ENCODE peak calls at places on chromosomes 6 and 20, in ten cellular contexts. One of them, this sample, is unnamed.

GRCh38 chr20:47111576-47111975 is 216.9 kb downstream of the EYA2 start:
- DNase-seq in activated CD8-positive, alpha-beta memory T cell treated with anti-CD3 and anti-CD28 coated beads, Interleukin-2, amount 50 U/mL, for 48 hours: no peak
- DNase-seq in heart left ventricle: no peak
- DNase-seq in amniotic stem cell: no peak
- DNase-seq in epithelial cell of prostate: peak; percentile 39
- DNase-seq in NCI-H2081: no peak
- DNase-seq in nucleus accumbens: no peak
- DNase-seq in NAMALWA: no peak
- DNase-seq in activated T-helper 9 cell treated with anti-CD3 and anti-CD28 coated beads, Interleukin-2, amount 50 U/mL, for 16 hours: no peak
- DNase-seq in NCI-H187 treated with DMSO at 0.1 percent for 48 hours: no peak
- DNase-seq in this sample: no peak

GRCh38 chr20:62935968-62936585 is 1.9 kb upstream of the GID8 start:
- DNase-seq in activated CD8-positive, alpha-beta memory T cell treated with anti-CD3 and anti-CD28 coated beads, Interleukin-2, amount 50 U/mL, for 48 hours: no peak
- DNase-seq in amniotic stem cell: no peak
- DNase-seq in activated T-helper 9 cell treated with anti-CD3 and anti-CD28 coated beads, Interleukin-2, amount 50 U/mL, for 16 hours: no peak
- DNase-seq in NCI-H187 treated with DMSO at 0.1 percent for 48 hours: no peak
- DNase-seq in epithelial cell of prostate: no peak
- DNase-seq in heart left ventricle: no peak
- DNase-seq in NCI-H2081: no peak
- DNase-seq in NAMALWA: no peak
- DNase-seq in nucleus accumbens: no peak
- DNase-seq in this sample: no peak

GRCh38 chr6:16301511-16301910 is 63.1 kb downstream of the GMPR start:
- DNase-seq in NCI-H2081: no peak
- DNase-seq in NAMALWA: peak; percentile 33
- DNase-seq in activated T-helper 9 cell treated with anti-CD3 and anti-CD28 coated beads, Interleukin-2, amount 50 U/mL, for 16 hours: no peak
- DNase-seq in NCI-H187 treated with DMSO at 0.1 percent for 48 hours: no peak
- DNase-seq in epithelial cell of prostate: no peak
- DNase-seq in activated CD8-positive, alpha-beta memory T cell treated with anti-CD3 and anti-CD28 coated beads, Interleukin-2, amount 50 U/mL, for 48 hours: no peak
- DNase-seq in heart left ventricle: no peak
- DNase-seq in amniotic stem cell: no peak
- DNase-seq in nucleus accumbens: no peak
- DNase-seq in this sample: no peak

GRCh38 chr6:170444056-170444505 is 109.0 kb downstream of the PSMB1 start:
- DNase-seq in NCI-H187 treated with DMSO at 0.1 percent for 48 hours: no peak
- DNase-seq in heart left ventricle: no peak
- DNase-seq in amniotic stem cell: no peak
- DNase-seq in activated T-helper 9 cell treated with anti-CD3 and anti-CD28 coated beads, Interleukin-2, amount 50 U/mL, for 16 hours: no peak
- DNase-seq in NAMALWA: no peak
- DNase-seq in NCI-H2081: no peak
- DNase-seq in activated CD8-positive, alpha-beta memory T cell treated with anti-CD3 and anti-CD28 coated beads, Interleukin-2, amount 50 U/mL, for 48 hours: peak; percentile 46
- DNase-seq in epithelial cell of prostate: no peak
- DNase-seq in nucleus accumbens: no peak
- DNase-seq in this sample: no peak

GRCh38 chr6:148064406-148065134 is 278.1 kb upstream of the SASH1 start:
- DNase-seq in NCI-H2081: no peak
- DNase-seq in activated CD8-positive, alpha-beta memory T cell treated with anti-CD3 and anti-CD28 coated beads, Interleukin-2, amount 50 U/mL, for 48 hours: no peak
- DNase-seq in amniotic stem cell: peak; percentile 40
- DNase-seq in NAMALWA: no peak
- DNase-seq in NCI-H187 treated with DMSO at 0.1 percent for 48 hours: no peak
- DNase-seq in nucleus accumbens: no peak
- DNase-seq in activated T-helper 9 cell treated with anti-CD3 and anti-CD28 coated beads, Interleukin-2, amount 50 U/mL, for 16 hours: no peak
- DNase-seq in epithelial cell of prostate: peak; percentile 26
- DNase-seq in heart left ventricle: no peak
- DNase-seq in this sample: no peak

GRCh38 chr6:144036064-144036873 is 28.2 kb upstream of the PLAGL1 start:
- DNase-seq in NCI-H2081: no peak
- DNase-seq in NAMALWA: no peak
- DNase-seq in nucleus accumbens: no peak
- DNase-seq in heart left ventricle: no peak
- DNase-seq in activated CD8-positive, alpha-beta memory T cell treated with anti-CD3 and anti-CD28 coated beads, Interleukin-2, amount 50 U/mL, for 48 hours: no peak
- DNase-seq in amniotic stem cell: no peak
- DNase-seq in epithelial cell of prostate: no peak
- DNase-seq in NCI-H187 treated with DMSO at 0.1 percent for 48 hours: no peak
- DNase-seq in activated T-helper 9 cell treated with anti-CD3 and anti-CD28 coated beads, Interleukin-2, amount 50 U/mL, for 16 hours: no peak
- DNase-seq in this sample: peak; percentile 67

GRCh38 chr6:126302191-126302590 is 37.7 kb upstream of the CENPW start:
- DNase-seq in NAMALWA: no peak
- DNase-seq in amniotic stem cell: no peak
- DNase-seq in heart left ventricle: no peak
- DNase-seq in epithelial cell of prostate: peak; percentile 76
- DNase-seq in NCI-H187 treated with DMSO at 0.1 percent for 48 hours: no peak
- DNase-seq in nucleus accumbens: no peak
- DNase-seq in NCI-H2081: no peak
- DNase-seq in activated CD8-positive, alpha-beta memory T cell treated with anti-CD3 and anti-CD28 coated beads, Interleukin-2, amount 50 U/mL, for 48 hours: no peak
- DNase-seq in activated T-helper 9 cell treated with anti-CD3 and anti-CD28 coated beads, Interleukin-2, amount 50 U/mL, for 16 hours: no peak
- DNase-seq in this sample: no peak

GRCh38 chr6:73923899-73924485 is 228.0 kb downstream of the CD109 start:
- DNase-seq in NAMALWA: no peak
- DNase-seq in activated T-helper 9 cell treated with anti-CD3 and anti-CD28 coated beads, Interleukin-2, amount 50 U/mL, for 16 hours: no peak
- DNase-seq in amniotic stem cell: no peak
- DNase-seq in heart left ventricle: peak; percentile 49
- DNase-seq in NCI-H187 treated with DMSO at 0.1 percent for 48 hours: no peak
- DNase-seq in activated CD8-positive, alpha-beta memory T cell treated with anti-CD3 and anti-CD28 coated beads, Interleukin-2, amount 50 U/mL, for 48 hours: no peak
- DNase-seq in nucleus accumbens: no peak
- DNase-seq in NCI-H2081: no peak
- DNase-seq in epithelial cell of prostate: no peak
- DNase-seq in this sample: no peak

GRCh38 chr20:38924718-38925117 is 1.5 kb upstream of the FAM83D start:
- DNase-seq in NCI-H187 treated with DMSO at 0.1 percent for 48 hours: no peak
- DNase-seq in activated T-helper 9 cell treated with anti-CD3 and anti-CD28 coated beads, Interleukin-2, amount 50 U/mL, for 16 hours: no peak
- DNase-seq in activated CD8-positive, alpha-beta memory T cell treated with anti-CD3 and anti-CD28 coated beads, Interleukin-2, amount 50 U/mL, for 48 hours: no peak
- DNase-seq in NAMALWA: no peak
- DNase-seq in amniotic stem cell: no peak
- DNase-seq in epithelial cell of prostate: no peak
- DNase-seq in NCI-H2081: no peak
- DNase-seq in heart left ventricle: no peak
- DNase-seq in nucleus accumbens: no peak
- DNase-seq in this sample: no peak

GRCh38 chr6:135423649-135424128 is 73.9 kb downstream of the AHI1 start:
- DNase-seq in nucleus accumbens: no peak
- DNase-seq in NAMALWA: peak; percentile 80
- DNase-seq in activated T-helper 9 cell treated with anti-CD3 and anti-CD28 coated beads, Interleukin-2, amount 50 U/mL, for 16 hours: no peak
- DNase-seq in NCI-H2081: peak; percentile 1
- DNase-seq in epithelial cell of prostate: no peak
- DNase-seq in NCI-H187 treated with DMSO at 0.1 percent for 48 hours: no peak
- DNase-seq in heart left ventricle: no peak
- DNase-seq in amniotic stem cell: peak; percentile 12
- DNase-seq in activated CD8-positive, alpha-beta memory T cell treated with anti-CD3 and anti-CD28 coated beads, Interleukin-2, amount 50 U/mL, for 48 hours: no peak
- DNase-seq in this sample: peak; percentile 77

GRCh38 chr20:12970372-12970821 is 38.4 kb upstream of the SPTLC3 start:
- DNase-seq in activated CD8-positive, alpha-beta memory T cell treated with anti-CD3 and anti-CD28 coated beads, Interleukin-2, amount 50 U/mL, for 48 hours: no peak
- DNase-seq in epithelial cell of prostate: no peak
- DNase-seq in heart left ventricle: no peak
- DNase-seq in nucleus accumbens: no peak
- DNase-seq in amniotic stem cell: no peak
- DNase-seq in activated T-helper 9 cell treated with anti-CD3 and anti-CD28 coated beads, Interleukin-2, amount 50 U/mL, for 16 hours: no peak
- DNase-seq in NCI-H2081: peak; percentile 4
- DNase-seq in NCI-H187 treated with DMSO at 0.1 percent for 48 hours: no peak
- DNase-seq in NAMALWA: peak; percentile 45
- DNase-seq in this sample: peak; percentile 53

GRCh38 chr6:130872250-130873095 is 45.3 kb downstream of the SMLR1 start:
- DNase-seq in NCI-H187 treated with DMSO at 0.1 percent for 48 hours: no peak
- DNase-seq in nucleus accumbens: no peak
- DNase-seq in activated CD8-positive, alpha-beta memory T cell treated with anti-CD3 and anti-CD28 coated beads, Interleukin-2, amount 50 U/mL, for 48 hours: peak; percentile 89
- DNase-seq in amniotic stem cell: peak; percentile 18
- DNase-seq in epithelial cell of prostate: no peak
- DNase-seq in activated T-helper 9 cell treated with anti-CD3 and anti-CD28 coated beads, Interleukin-2, amount 50 U/mL, for 16 hours: peak; percentile 54
- DNase-seq in NAMALWA: peak; percentile 76
- DNase-seq in heart left ventricle: peak; percentile 60
- DNase-seq in NCI-H2081: peak; percentile 42
- DNase-seq in this sample: peak; percentile 63

GRCh38 chr20:5674176-5674660 is 76.0 kb upstream of the SHLD1 start:
- DNase-seq in NCI-H187 treated with DMSO at 0.1 percent for 48 hours: no peak
- DNase-seq in nucleus accumbens: no peak
- DNase-seq in activated CD8-positive, alpha-beta memory T cell treated with anti-CD3 and anti-CD28 coated beads, Interleukin-2, amount 50 U/mL, for 48 hours: no peak
- DNase-seq in NAMALWA: peak; percentile 86
- DNase-seq in amniotic stem cell: no peak
- DNase-seq in NCI-H2081: no peak
- DNase-seq in heart left ventricle: no peak
- DNase-seq in activated T-helper 9 cell treated with anti-CD3 and anti-CD28 coated beads, Interleukin-2, amount 50 U/mL, for 16 hours: no peak
- DNase-seq in epithelial cell of prostate: peak; percentile 93
- DNase-seq in this sample: peak; percentile 84

GRCh38 chr6:100663219-100663863 is 198.6 kb upstream of the SIM1 start:
- DNase-seq in heart left ventricle: no peak
- DNase-seq in activated CD8-positive, alpha-beta memory T cell treated with anti-CD3 and anti-CD28 coated beads, Interleukin-2, amount 50 U/mL, for 48 hours: no peak
- DNase-seq in activated T-helper 9 cell treated with anti-CD3 and anti-CD28 coated beads, Interleukin-2, amount 50 U/mL, for 16 hours: no peak
- DNase-seq in nucleus accumbens: no peak
- DNase-seq in NCI-H2081: no peak
- DNase-seq in epithelial cell of prostate: peak; percentile 57
- DNase-seq in NCI-H187 treated with DMSO at 0.1 percent for 48 hours: no peak
- DNase-seq in amniotic stem cell: peak; percentile 17
- DNase-seq in NAMALWA: no peak
- DNase-seq in this sample: no peak

GRCh38 chr6:29631860-29632731 is 887 bp downstream of the GABBR1 start:
- DNase-seq in epithelial cell of prostate: no peak
- DNase-seq in activated T-helper 9 cell treated with anti-CD3 and anti-CD28 coated beads, Interleukin-2, amount 50 U/mL, for 16 hours: peak; percentile 55
- DNase-seq in amniotic stem cell: no peak
- DNase-seq in NAMALWA: peak; percentile 79
- DNase-seq in activated CD8-positive, alpha-beta memory T cell treated with anti-CD3 and anti-CD28 coated beads, Interleukin-2, amount 50 U/mL, for 48 hours: peak; percentile 74
- DNase-seq in NCI-H2081: peak; percentile 71
- DNase-seq in NCI-H187 treated with DMSO at 0.1 percent for 48 hours: no peak
- DNase-seq in heart left ventricle: peak; percentile 69
- DNase-seq in nucleus accumbens: peak; percentile 40
- DNase-seq in this sample: peak; percentile 27

GRCh38 chr6:105483492-105483891 is 80.6 kb upstream of the PREP start:
- DNase-seq in heart left ventricle: no peak
- DNase-seq in NCI-H187 treated with DMSO at 0.1 percent for 48 hours: no peak
- DNase-seq in nucleus accumbens: no peak
- DNase-seq in activated CD8-positive, alpha-beta memory T cell treated with anti-CD3 and anti-CD28 coated beads, Interleukin-2, amount 50 U/mL, for 48 hours: no peak
- DNase-seq in amniotic stem cell: peak; percentile 24
- DNase-seq in epithelial cell of prostate: no peak
- DNase-seq in NCI-H2081: no peak
- DNase-seq in NAMALWA: no peak
- DNase-seq in activated T-helper 9 cell treated with anti-CD3 and anti-CD28 coated beads, Interleukin-2, amount 50 U/mL, for 16 hours: no peak
- DNase-seq in this sample: no peak

GRCh38 chr6:159252955-159253508 is 83.8 kb downstream of the FNDC1 start:
- DNase-seq in activated CD8-positive, alpha-beta memory T cell treated with anti-CD3 and anti-CD28 coated beads, Interleukin-2, amount 50 U/mL, for 48 hours: no peak
- DNase-seq in heart left ventricle: no peak
- DNase-seq in epithelial cell of prostate: peak; percentile 95
- DNase-seq in NAMALWA: peak; percentile 68
- DNase-seq in activated T-helper 9 cell treated with anti-CD3 and anti-CD28 coated beads, Interleukin-2, amount 50 U/mL, for 16 hours: no peak
- DNase-seq in NCI-H2081: peak; percentile 39
- DNase-seq in nucleus accumbens: no peak
- DNase-seq in amniotic stem cell: no peak
- DNase-seq in NCI-H187 treated with DMSO at 0.1 percent for 48 hours: peak; percentile 83
- DNase-seq in this sample: peak; percentile 65

GRCh38 chr6:138844203-138844602 is 48.3 kb downstream of the ECT2L start:
- DNase-seq in NCI-H2081: peak; percentile 80
- DNase-seq in NCI-H187 treated with DMSO at 0.1 percent for 48 hours: no peak
- DNase-seq in amniotic stem cell: no peak
- DNase-seq in heart left ventricle: peak; percentile 64
- DNase-seq in activated T-helper 9 cell treated with anti-CD3 and anti-CD28 coated beads, Interleukin-2, amount 50 U/mL, for 16 hours: no peak
- DNase-seq in NAMALWA: no peak
- DNase-seq in nucleus accumbens: no peak
- DNase-seq in epithelial cell of prostate: no peak
- DNase-seq in activated CD8-positive, alpha-beta memory T cell treated with anti-CD3 and anti-CD28 coated beads, Interleukin-2, amount 50 U/mL, for 48 hours: no peak
- DNase-seq in this sample: no peak

GRCh38 chr6:130513770-130514169 is 148.0 kb downstream of the TMEM200A start:
- DNase-seq in NCI-H2081: no peak
- DNase-seq in activated CD8-positive, alpha-beta memory T cell treated with anti-CD3 and anti-CD28 coated beads, Interleukin-2, amount 50 U/mL, for 48 hours: no peak
- DNase-seq in heart left ventricle: no peak
- DNase-seq in activated T-helper 9 cell treated with anti-CD3 and anti-CD28 coated beads, Interleukin-2, amount 50 U/mL, for 16 hours: no peak
- DNase-seq in nucleus accumbens: no peak
- DNase-seq in NCI-H187 treated with DMSO at 0.1 percent for 48 hours: no peak
- DNase-seq in NAMALWA: peak; percentile 15
- DNase-seq in amniotic stem cell: no peak
- DNase-seq in epithelial cell of prostate: peak; percentile 33
- DNase-seq in this sample: peak; percentile 98

GRCh38 chr6:72865467-72865866 is 243.6 kb downstream of the KCNQ5 start:
- DNase-seq in activated T-helper 9 cell treated with anti-CD3 and anti-CD28 coated beads, Interleukin-2, amount 50 U/mL, for 16 hours: no peak
- DNase-seq in NCI-H187 treated with DMSO at 0.1 percent for 48 hours: no peak
- DNase-seq in activated CD8-positive, alpha-beta memory T cell treated with anti-CD3 and anti-CD28 coated beads, Interleukin-2, amount 50 U/mL, for 48 hours: no peak
- DNase-seq in epithelial cell of prostate: no peak
- DNase-seq in NCI-H2081: no peak
- DNase-seq in heart left ventricle: no peak
- DNase-seq in nucleus accumbens: no peak
- DNase-seq in amniotic stem cell: no peak
- DNase-seq in NAMALWA: no peak
- DNase-seq in this sample: no peak

GRCh38 chr20:50064640-50065615 is 48.0 kb downstream of the UBE2V1 start:
- DNase-seq in heart left ventricle: no peak
- DNase-seq in NAMALWA: no peak
- DNase-seq in activated T-helper 9 cell treated with anti-CD3 and anti-CD28 coated beads, Interleukin-2, amount 50 U/mL, for 16 hours: no peak
- DNase-seq in activated CD8-positive, alpha-beta memory T cell treated with anti-CD3 and anti-CD28 coated beads, Interleukin-2, amount 50 U/mL, for 48 hours: no peak
- DNase-seq in NCI-H187 treated with DMSO at 0.1 percent for 48 hours: no peak
- DNase-seq in epithelial cell of prostate: no peak
- DNase-seq in NCI-H2081: no peak
- DNase-seq in amniotic stem cell: no peak
- DNase-seq in nucleus accumbens: no peak
- DNase-seq in this sample: no peak

GRCh38 chr6:152271681-152272464 is 365.3 kb downstream of the SYNE1 start:
- DNase-seq in epithelial cell of prostate: no peak
- DNase-seq in activated CD8-positive, alpha-beta memory T cell treated with anti-CD3 and anti-CD28 coated beads, Interleukin-2, amount 50 U/mL, for 48 hours: no peak
- DNase-seq in NCI-H2081: no peak
- DNase-seq in nucleus accumbens: no peak
- DNase-seq in activated T-helper 9 cell treated with anti-CD3 and anti-CD28 coated beads, Interleukin-2, amount 50 U/mL, for 16 hours: no peak
- DNase-seq in amniotic stem cell: no peak
- DNase-seq in NAMALWA: no peak
- DNase-seq in NCI-H187 treated with DMSO at 0.1 percent for 48 hours: no peak
- DNase-seq in heart left ventricle: peak; percentile 57
- DNase-seq in this sample: peak; percentile 32

GRCh38 chr20:14055127-14055742 is 59.9 kb downstream of the MACROD2 start:
- DNase-seq in activated CD8-positive, alpha-beta memory T cell treated with anti-CD3 and anti-CD28 coated beads, Interleukin-2, amount 50 U/mL, for 48 hours: no peak
- DNase-seq in heart left ventricle: no peak
- DNase-seq in activated T-helper 9 cell treated with anti-CD3 and anti-CD28 coated beads, Interleukin-2, amount 50 U/mL, for 16 hours: no peak
- DNase-seq in NCI-H187 treated with DMSO at 0.1 percent for 48 hours: peak; percentile 26
- DNase-seq in NCI-H2081: peak; percentile 73
- DNase-seq in epithelial cell of prostate: peak; percentile 5
- DNase-seq in nucleus accumbens: no peak
- DNase-seq in amniotic stem cell: peak; percentile 62
- DNase-seq in NAMALWA: peak; percentile 72
- DNase-seq in this sample: peak; percentile 62

GRCh38 chr20:1401431-1401907 is 8.6 kb upstream of the FKBP1A start:
- DNase-seq in NAMALWA: no peak
- DNase-seq in epithelial cell of prostate: no peak
- DNase-seq in NCI-H2081: no peak
- DNase-seq in activated CD8-positive, alpha-beta memory T cell treated with anti-CD3 and anti-CD28 coated beads, Interleukin-2, amount 50 U/mL, for 48 hours: no peak
- DNase-seq in amniotic stem cell: no peak
- DNase-seq in NCI-H187 treated with DMSO at 0.1 percent for 48 hours: no peak
- DNase-seq in heart left ventricle: no peak
- DNase-seq in nucleus accumbens: no peak
- DNase-seq in activated T-helper 9 cell treated with anti-CD3 and anti-CD28 coated beads, Interleukin-2, amount 50 U/mL, for 16 hours: no peak
- DNase-seq in this sample: no peak

GRCh38 chr6:123398072-123398471 is 238.7 kb downstream of the TRDN start:
- DNase-seq in NCI-H2081: no peak
- DNase-seq in activated T-helper 9 cell treated with anti-CD3 and anti-CD28 coated beads, Interleukin-2, amount 50 U/mL, for 16 hours: no peak
- DNase-seq in heart left ventricle: no peak
- DNase-seq in NAMALWA: no peak
- DNase-seq in nucleus accumbens: no peak
- DNase-seq in activated CD8-positive, alpha-beta memory T cell treated with anti-CD3 and anti-CD28 coated beads, Interleukin-2, amount 50 U/mL, for 48 hours: no peak
- DNase-seq in amniotic stem cell: no peak
- DNase-seq in epithelial cell of prostate: no peak
- DNase-seq in NCI-H187 treated with DMSO at 0.1 percent for 48 hours: no peak
- DNase-seq in this sample: no peak

GRCh38 chr6:163941471-163941980 is 527.0 kb downstream of the QKI start:
- DNase-seq in NAMALWA: no peak
- DNase-seq in NCI-H187 treated with DMSO at 0.1 percent for 48 hours: no peak
- DNase-seq in activated CD8-positive, alpha-beta memory T cell treated with anti-CD3 and anti-CD28 coated beads, Interleukin-2, amount 50 U/mL, for 48 hours: no peak
- DNase-seq in nucleus accumbens: no peak
- DNase-seq in NCI-H2081: no peak
- DNase-seq in epithelial cell of prostate: no peak
- DNase-seq in amniotic stem cell: no peak
- DNase-seq in heart left ventricle: peak; percentile 63
- DNase-seq in activated T-helper 9 cell treated with anti-CD3 and anti-CD28 coated beads, Interleukin-2, amount 50 U/mL, for 16 hours: no peak
- DNase-seq in this sample: no peak

GRCh38 chr6:167098825-167099225 is 24.1 kb upstream of the CCR6 start:
- DNase-seq in activated CD8-positive, alpha-beta memory T cell treated with anti-CD3 and anti-CD28 coated beads, Interleukin-2, amount 50 U/mL, for 48 hours: no peak
- DNase-seq in NCI-H187 treated with DMSO at 0.1 percent for 48 hours: no peak
- DNase-seq in NCI-H2081: no peak
- DNase-seq in epithelial cell of prostate: no peak
- DNase-seq in amniotic stem cell: no peak
- DNase-seq in activated T-helper 9 cell treated with anti-CD3 and anti-CD28 coated beads, Interleukin-2, amount 50 U/mL, for 16 hours: no peak
- DNase-seq in NAMALWA: peak; percentile 61
- DNase-seq in heart left ventricle: no peak
- DNase-seq in nucleus accumbens: no peak
- DNase-seq in this sample: no peak

GRCh38 chr20:32564921-32565734 is 20.0 kb downstream of the NOL4L start:
- DNase-seq in NCI-H187 treated with DMSO at 0.1 percent for 48 hours: no peak
- DNase-seq in amniotic stem cell: no peak
- DNase-seq in heart left ventricle: peak; percentile 57
- DNase-seq in epithelial cell of prostate: no peak
- DNase-seq in nucleus accumbens: peak; percentile 9
- DNase-seq in activated CD8-positive, alpha-beta memory T cell treated with anti-CD3 and anti-CD28 coated beads, Interleukin-2, amount 50 U/mL, for 48 hours: no peak
- DNase-seq in NAMALWA: no peak
- DNase-seq in activated T-helper 9 cell treated with anti-CD3 and anti-CD28 coated beads, Interleukin-2, amount 50 U/mL, for 16 hours: no peak
- DNase-seq in NCI-H2081: no peak
- DNase-seq in this sample: no peak

This sample was measured in KBM-7.